ENCODE peak calls at places on chromosome 19, in seven cellular contexts. One of them, this sample, is unnamed.
A peak's percentile ranks its signal among the peaks of the same experiment; 100 is the strongest.

GRCh38 chr19:2039082-2039958 is 11.7 kb downstream of the MKNK2 start:
- DNase-seq in aorta: peak; percentile 48
- DNase-seq in CD4-positive, CD25-positive, alpha-beta regulatory T cell: no peak
- DNase-seq in CD8-positive, alpha-beta memory T cell: no peak
- DNase-seq in SK-N-SH: no peak
- DNase-seq in adrenal gland: peak; percentile 81
- DNase-seq in thoracic aorta: no peak
- DNase-seq in this sample: no peak

GRCh38 chr19:44807162-44807561 is 1.7 kb upstream of the BCAM start:
- DNase-seq in adrenal gland: no peak
- DNase-seq in thoracic aorta: no peak
- DNase-seq in CD8-positive, alpha-beta memory T cell: no peak
- DNase-seq in CD4-positive, CD25-positive, alpha-beta regulatory T cell: no peak
- DNase-seq in aorta: no peak
- DNase-seq in SK-N-SH: no peak
- DNase-seq in this sample: peak; percentile 44

GRCh38 chr19:14394167-14394566 is 12.9 kb downstream of the ADGRE5 start:
- DNase-seq in aorta: no peak
- DNase-seq in CD8-positive, alpha-beta memory T cell: no peak
- DNase-seq in thoracic aorta: no peak
- DNase-seq in SK-N-SH: no peak
- DNase-seq in adrenal gland: no peak
- DNase-seq in CD4-positive, CD25-positive, alpha-beta regulatory T cell: no peak
- DNase-seq in this sample: peak; percentile 20

GRCh38 chr19:55640043-55640576 is 692 bp upstream of the ZNF580 start:
- DNase-seq in SK-N-SH: peak; percentile 83
- DNase-seq in thoracic aorta: no peak
- DNase-seq in CD4-positive, CD25-positive, alpha-beta regulatory T cell: peak; percentile 63
- DNase-seq in aorta: peak; percentile 82
- DNase-seq in CD8-positive, alpha-beta memory T cell: peak; percentile 55
- DNase-seq in adrenal gland: peak; percentile 73
- DNase-seq in this sample: peak; percentile 76

GRCh38 chr19:6056801-6057650 is 53.3 kb downstream of the RFX2 start:
- DNase-seq in adrenal gland: peak; percentile 86
- DNase-seq in CD8-positive, alpha-beta memory T cell: no peak
- DNase-seq in CD4-positive, CD25-positive, alpha-beta regulatory T cell: no peak
- DNase-seq in SK-N-SH: no peak
- DNase-seq in thoracic aorta: peak; percentile 84
- DNase-seq in aorta: peak; percentile 90
- DNase-seq in this sample: peak; percentile 34

GRCh38 chr19:21693399-21693798 is 74.0 kb downstream of the ZNF100 start:
- DNase-seq in SK-N-SH: no peak
- DNase-seq in CD8-positive, alpha-beta memory T cell: no peak
- DNase-seq in CD4-positive, CD25-positive, alpha-beta regulatory T cell: no peak
- DNase-seq in thoracic aorta: no peak
- DNase-seq in aorta: no peak
- DNase-seq in adrenal gland: no peak
- DNase-seq in this sample: no peak

GRCh38 chr19:44748426-44749254 is at the start of gene BCL3:
- DNase-seq in CD4-positive, CD25-positive, alpha-beta regulatory T cell: peak; percentile 77
- DNase-seq in thoracic aorta: no peak
- DNase-seq in SK-N-SH: peak; percentile 76
- DNase-seq in aorta: peak; percentile 87
- DNase-seq in adrenal gland: peak; percentile 77
- DNase-seq in CD8-positive, alpha-beta memory T cell: peak; percentile 76
- DNase-seq in this sample: peak; percentile 87

GRCh38 chr19:45251452-45252354 is 632 bp downstream of the MARK4 start:
- DNase-seq in CD8-positive, alpha-beta memory T cell: peak; percentile 7
- DNase-seq in SK-N-SH: peak; percentile 77
- DNase-seq in aorta: peak; percentile 64
- DNase-seq in adrenal gland: no peak
- DNase-seq in CD4-positive, CD25-positive, alpha-beta regulatory T cell: no peak
- DNase-seq in thoracic aorta: no peak
- DNase-seq in this sample: peak; percentile 89

GRCh38 chr19:17183271-17183757 is 31.8 kb upstream of the USE1 start:
- DNase-seq in CD8-positive, alpha-beta memory T cell: no peak
- DNase-seq in CD4-positive, CD25-positive, alpha-beta regulatory T cell: no peak
- DNase-seq in thoracic aorta: no peak
- DNase-seq in aorta: no peak
- DNase-seq in SK-N-SH: no peak
- DNase-seq in adrenal gland: no peak
- DNase-seq in this sample: no peak

GRCh38 chr19:7658219-7658686 is 10.6 kb upstream of the RETN start:
- DNase-seq in CD8-positive, alpha-beta memory T cell: no peak
- DNase-seq in SK-N-SH: no peak
- DNase-seq in adrenal gland: no peak
- DNase-seq in CD4-positive, CD25-positive, alpha-beta regulatory T cell: peak; percentile 20
- DNase-seq in aorta: no peak
- DNase-seq in thoracic aorta: no peak
- DNase-seq in this sample: peak; percentile 75

GRCh38 chr19:8423821-8424223 is 10.7 kb downstream of the MARCHF2 start:
- DNase-seq in adrenal gland: peak; percentile 97
- DNase-seq in CD8-positive, alpha-beta memory T cell: no peak
- DNase-seq in SK-N-SH: peak; percentile 66
- DNase-seq in aorta: peak; percentile 97
- DNase-seq in thoracic aorta: peak; percentile 94
- DNase-seq in CD4-positive, CD25-positive, alpha-beta regulatory T cell: no peak
- DNase-seq in this sample: peak; percentile 70

GRCh38 chr19:50649433-50650391 is at the start of gene C19orf81:
- DNase-seq in CD8-positive, alpha-beta memory T cell: no peak
- DNase-seq in adrenal gland: no peak
- DNase-seq in aorta: no peak
- DNase-seq in CD4-positive, CD25-positive, alpha-beta regulatory T cell: no peak
- DNase-seq in thoracic aorta: no peak
- DNase-seq in SK-N-SH: peak; percentile 64
- DNase-seq in this sample: peak; percentile 87

GRCh38 chr19:44777715-44778347 is at the start of gene CBLC:
- DNase-seq in SK-N-SH: peak; percentile 49
- DNase-seq in adrenal gland: peak; percentile 33
- DNase-seq in CD8-positive, alpha-beta memory T cell: no peak
- DNase-seq in aorta: no peak
- DNase-seq in thoracic aorta: no peak
- DNase-seq in CD4-positive, CD25-positive, alpha-beta regulatory T cell: no peak
- DNase-seq in this sample: peak; percentile 99

GRCh38 chr19:16367269-16367683 is 42.6 kb downstream of the KLF2 start:
- DNase-seq in adrenal gland: no peak
- DNase-seq in thoracic aorta: no peak
- DNase-seq in CD8-positive, alpha-beta memory T cell: peak; percentile 53
- DNase-seq in CD4-positive, CD25-positive, alpha-beta regulatory T cell: peak; percentile 64
- DNase-seq in aorta: peak; percentile 45
- DNase-seq in SK-N-SH: no peak
- DNase-seq in this sample: no peak

GRCh38 chr19:57099199-57099661 is 20.6 kb upstream of the USP29 start:
- DNase-seq in aorta: peak; percentile 68
- DNase-seq in adrenal gland: peak; percentile 70
- DNase-seq in thoracic aorta: no peak
- DNase-seq in CD8-positive, alpha-beta memory T cell: peak; percentile 25
- DNase-seq in SK-N-SH: peak; percentile 87
- DNase-seq in CD4-positive, CD25-positive, alpha-beta regulatory T cell: no peak
- DNase-seq in this sample: peak; percentile 85

GRCh38 chr19:52943134-52943883 is 19.4 kb downstream of the ZNF816 start:
- DNase-seq in CD8-positive, alpha-beta memory T cell: no peak
- DNase-seq in SK-N-SH: no peak
- DNase-seq in adrenal gland: no peak
- DNase-seq in CD4-positive, CD25-positive, alpha-beta regulatory T cell: no peak
- DNase-seq in thoracic aorta: no peak
- DNase-seq in aorta: no peak
- DNase-seq in this sample: no peak
- H3K27me3 ChIP-seq in CD8-positive, alpha-beta memory T cell: no peaks in the 10 kb centered on the region
- H3K27me3 ChIP-seq in SK-N-SH: no peaks in the 10 kb centered on the region
- H3K27me3 ChIP-seq in adrenal gland: no peaks in the 10 kb centered on the region
- H3K27me3 ChIP-seq in CD4-positive, CD25-positive, alpha-beta regulatory T cell: no peaks in the 10 kb centered on the region
- H3K27me3 ChIP-seq in thoracic aorta: no peaks in the 10 kb centered on the region
- H3K27me3 ChIP-seq in aorta: no peaks in the 10 kb centered on the region
- H3K27me3 ChIP-seq in this sample: no peaks in the 10 kb centered on the region

DNA sequence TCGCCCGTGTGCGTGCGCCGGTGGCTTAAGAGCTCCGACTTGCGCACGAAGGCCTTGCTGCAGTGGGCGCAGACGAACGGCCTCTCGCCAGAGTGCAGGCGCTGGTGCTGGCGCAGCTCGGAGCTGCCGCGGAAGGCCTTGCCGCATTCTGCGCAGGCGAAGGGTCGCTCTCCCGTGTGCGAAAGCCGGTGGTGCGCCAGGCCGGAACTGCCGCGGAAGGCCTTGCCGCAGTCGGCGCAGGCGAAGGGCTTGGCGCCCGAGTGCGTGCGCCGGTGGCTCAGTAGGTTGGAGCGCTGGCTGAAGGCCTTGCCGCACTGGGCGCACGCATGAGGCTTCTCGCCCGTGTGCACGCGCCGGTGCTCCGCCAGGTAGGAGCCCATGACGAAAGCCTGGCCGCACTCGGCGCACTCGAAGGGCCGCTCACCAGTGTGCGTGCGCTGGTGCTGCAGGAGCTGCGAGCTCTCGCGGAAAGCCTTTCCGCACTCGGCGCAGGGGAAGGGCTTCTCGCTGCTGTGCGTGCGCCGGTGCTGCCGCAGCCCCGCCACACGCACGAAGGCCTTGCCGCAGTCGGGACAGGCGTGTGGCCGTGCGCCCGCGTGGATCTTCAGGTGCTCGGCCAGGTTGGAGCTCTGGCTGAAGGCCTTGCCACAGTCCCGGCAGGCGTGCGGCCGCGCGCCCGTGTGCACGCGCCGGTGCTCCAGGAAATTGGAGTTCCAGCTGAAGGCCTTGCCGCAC is 3.1 kb upstream of the A1BG start:
- DNase-seq in CD8-positive, alpha-beta memory T cell: peak; percentile 12
- DNase-seq in CD4-positive, CD25-positive, alpha-beta regulatory T cell: no peak
- DNase-seq in SK-N-SH: no peak
- DNase-seq in adrenal gland: no peak
- DNase-seq in thoracic aorta: no peak
- DNase-seq in aorta: no peak
- DNase-seq in this sample: peak; percentile 50
- H3K4me3 ChIP-seq in CD8-positive, alpha-beta memory T cell: peak overlapping the region; percentile 47
- H3K4me3 ChIP-seq in CD4-positive, CD25-positive, alpha-beta regulatory T cell: no peak overlapping the region
- H3K4me3 ChIP-seq in SK-N-SH: no peak overlapping the region
- H3K4me3 ChIP-seq in adrenal gland: no peak overlapping the region
- H3K4me3 ChIP-seq in thoracic aorta: peak overlapping the region; percentile 52
- H3K4me3 ChIP-seq in aorta: no peak overlapping the region
- H3K4me3 ChIP-seq in this sample: no peak overlapping the region

GRCh38 chr19:12987190-12987589 is 8.1 kb upstream of the NFIX start:
- DNase-seq in CD8-positive, alpha-beta memory T cell: no peak
- DNase-seq in aorta: no peak
- DNase-seq in SK-N-SH: no peak
- DNase-seq in CD4-positive, CD25-positive, alpha-beta regulatory T cell: no peak
- DNase-seq in adrenal gland: no peak
- DNase-seq in thoracic aorta: no peak
- DNase-seq in this sample: no peak
- H3K27me3 ChIP-seq in CD8-positive, alpha-beta memory T cell: peaks cover 6% of the 10 kb centered on the region
- H3K27me3 ChIP-seq in aorta: no peaks in the 10 kb centered on the region
- H3K27me3 ChIP-seq in SK-N-SH: no peaks in the 10 kb centered on the region
- H3K27me3 ChIP-seq in CD4-positive, CD25-positive, alpha-beta regulatory T cell: no peaks in the 10 kb centered on the region
- H3K27me3 ChIP-seq in adrenal gland: no peaks in the 10 kb centered on the region
- H3K27me3 ChIP-seq in thoracic aorta: no peaks in the 10 kb centered on the region
- H3K27me3 ChIP-seq in this sample: peaks cover 25% of the 10 kb centered on the region

DNA sequence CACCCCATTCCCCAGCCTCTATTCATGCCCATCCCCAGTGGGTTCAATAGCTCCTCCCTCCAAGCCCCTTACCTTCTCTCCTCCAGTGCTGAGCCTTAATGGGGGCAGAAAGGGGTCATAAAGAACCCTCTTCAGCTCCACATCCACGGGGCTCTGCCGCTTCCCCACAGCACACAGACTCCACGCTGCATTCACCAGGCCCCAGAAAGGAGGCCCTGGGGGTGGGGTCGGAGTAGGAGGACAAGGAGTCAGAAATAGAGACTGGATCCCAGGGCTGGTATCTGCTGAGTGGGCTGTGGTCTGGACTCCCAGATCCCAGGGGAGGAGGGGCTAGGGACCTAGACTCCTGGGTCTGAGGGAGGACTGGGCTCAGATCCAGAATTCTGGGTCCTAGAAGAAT is 1.6 kb downstream of the CA11 start:
- DNase-seq in adrenal gland: no peak
- DNase-seq in SK-N-SH: no peak
- DNase-seq in CD4-positive, CD25-positive, alpha-beta regulatory T cell: no peak
- DNase-seq in thoracic aorta: no peak
- DNase-seq in aorta: no peak
- DNase-seq in CD8-positive, alpha-beta memory T cell: no peak
- DNase-seq in this sample: peak; percentile 35
- H3K4me3 ChIP-seq in adrenal gland: no peak overlapping the region
- H3K4me3 ChIP-seq in SK-N-SH: no peak overlapping the region
- H3K4me3 ChIP-seq in CD4-positive, CD25-positive, alpha-beta regulatory T cell: peak overlapping the region; percentile 88
- H3K4me3 ChIP-seq in thoracic aorta: peak overlapping the region; percentile 84
- H3K4me3 ChIP-seq in aorta: no peak overlapping the region
- H3K4me3 ChIP-seq in CD8-positive, alpha-beta memory T cell: no peak overlapping the region
- H3K4me3 ChIP-seq in this sample: peak overlapping the region; percentile 9

GRCh38 chr19:3942790-3943409 is 10.0 kb downstream of the NMRK2 start:
- DNase-seq in CD4-positive, CD25-positive, alpha-beta regulatory T cell: no peak
- DNase-seq in SK-N-SH: no peak
- DNase-seq in adrenal gland: no peak
- DNase-seq in thoracic aorta: no peak
- DNase-seq in CD8-positive, alpha-beta memory T cell: no peak
- DNase-seq in aorta: no peak
- DNase-seq in this sample: no peak
- H3K27me3 ChIP-seq in CD4-positive, CD25-positive, alpha-beta regulatory T cell: no peaks in the 10 kb centered on the region
- H3K27me3 ChIP-seq in SK-N-SH: no peaks in the 10 kb centered on the region
- H3K27me3 ChIP-seq in adrenal gland: no peaks in the 10 kb centered on the region
- H3K27me3 ChIP-seq in thoracic aorta: no peaks in the 10 kb centered on the region
- H3K27me3 ChIP-seq in CD8-positive, alpha-beta memory T cell: no peaks in the 10 kb centered on the region
- H3K27me3 ChIP-seq in aorta: no peaks in the 10 kb centered on the region
- H3K27me3 ChIP-seq in this sample: no peaks in the 10 kb centered on the region

DNA sequence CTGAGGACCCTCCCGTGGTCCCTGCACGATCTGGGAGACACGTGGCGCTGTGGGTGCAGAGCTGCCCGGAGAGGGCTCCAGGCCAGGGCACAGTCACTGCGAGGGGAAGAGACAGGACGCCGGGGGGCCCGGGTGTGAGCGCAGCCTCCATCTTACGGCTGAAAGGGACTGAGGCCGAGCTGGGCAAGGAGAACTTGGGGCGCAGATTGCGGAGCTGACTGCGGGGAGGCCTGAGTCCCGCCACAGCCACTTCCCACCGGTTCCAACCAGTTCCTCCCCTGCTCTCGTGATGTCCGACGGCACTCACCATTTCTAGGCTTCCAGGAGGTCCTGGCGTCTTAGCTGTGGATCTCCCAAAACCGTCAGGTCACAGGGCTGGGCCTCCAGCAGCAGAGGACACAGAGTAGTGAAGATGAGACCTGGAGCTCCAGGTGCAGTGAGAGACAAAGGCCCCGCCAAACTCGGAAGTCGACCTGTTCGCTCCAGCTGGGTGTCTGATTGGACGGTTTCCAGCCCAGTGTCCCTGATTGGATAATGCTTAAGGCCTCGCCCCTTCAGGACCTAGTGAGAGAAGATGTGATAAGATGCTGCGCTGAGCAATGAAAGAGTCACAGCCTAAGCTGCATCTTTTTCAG is 4.8 kb upstream of the ZNF253 start:
- DNase-seq in CD8-positive, alpha-beta memory T cell: peak; percentile 60
- DNase-seq in thoracic aorta: no peak
- DNase-seq in adrenal gland: peak; percentile 12
- DNase-seq in SK-N-SH: peak; percentile 58
- DNase-seq in CD4-positive, CD25-positive, alpha-beta regulatory T cell: peak; percentile 7
- DNase-seq in aorta: peak; percentile 49
- DNase-seq in this sample: peak; percentile 92
- H3K4me3 ChIP-seq in CD8-positive, alpha-beta memory T cell: peak overlapping the region; percentile 32
- H3K4me3 ChIP-seq in thoracic aorta: peak overlapping the region; percentile 1
- H3K4me3 ChIP-seq in adrenal gland: no peak overlapping the region
- H3K4me3 ChIP-seq in SK-N-SH: no peak overlapping the region
- H3K4me3 ChIP-seq in CD4-positive, CD25-positive, alpha-beta regulatory T cell: no peak overlapping the region
- H3K4me3 ChIP-seq in aorta: no peak overlapping the region
- H3K4me3 ChIP-seq in this sample: peak overlapping the region; percentile 46

This sample was measured in H7.